ENCODE peak calls at places on chromosomes 1 and 21, in six cellular contexts. I is K562, P is HCT116, G is A549, D is mammary epithelial cell, C is left ventricle myocardium inferior. J is an unnamed sample.

GRCh38 chr1:163820748-163821147 is 499.0 kb downstream of the NUF2 start:
- DNase-seq in I (no peak), P (no peak), G (no peak), D (no peak), C (no peak), J (no peak)

GRCh38 chr21:38869946-38870345 is 64.2 kb downstream of the ETS2 start:
- DNase-seq in I (no peak), P (no peak), G (peak), D (no peak), C (no peak), J (no peak)

GRCh38 chr1:244834596-244835275 is 722 bp upstream of the COX20 start:
- DNase-seq in I (peak), P (peak), G (peak), D (peak), C (peak), J (peak)

GRCh38 chr1:69455718-69456117 is 112.0 kb upstream of the LRRC7 start:
- DNase-seq in I (no peak), P (no peak), G (no peak), D (no peak), C (no peak), J (no peak)

GRCh38 chr1:231442735-231443134 is 20.6 kb upstream of the EGLN1 start:
- DNase-seq in I (peak), P (no peak), G (peak), D (no peak), C (no peak), J (no peak)

GRCh38 chr1:92728687-92729086 is 56.2 kb downstream of the EVI5 start:
- DNase-seq in I (no peak), P (no peak), G (peak), D (peak), C (no peak), J (no peak)

GRCh38 chr1:159261726-159262494 is 40.2 kb upstream of the FCER1A start:
- DNase-seq in I (no peak), P (no peak), G (no peak), D (peak), C (no peak), J (no peak)

GRCh38 chr1:12662556-12662955 is 18.7 kb downstream of the AADACL4 start:
- DNase-seq in I (no peak), P (no peak), G (no peak), D (no peak), C (no peak), J (no peak)

GRCh38 chr1:19310720-19311502 is 1.0 kb downstream of the AKR7A2 start:
- DNase-seq in I (peak), P (no peak), G (no peak), D (no peak), C (no peak), J (peak)

GRCh38 chr1:234734412-234734835 is 124.4 kb upstream of the IRF2BP2 start:
- DNase-seq in I (no peak), P (no peak), G (no peak), D (no peak), C (no peak), J (no peak)

GRCh38 chr1:218775476-218776170 is 398.1 kb upstream of the LYPLAL1 start:
- DNase-seq in I (no peak), P (no peak), G (no peak), D (no peak), C (no peak), J (no peak)

GRCh38 chr1:120179420-120180348 is 3.4 kb upstream of the SEC22B start:
- DNase-seq in I (peak), P (no peak), G (no peak), D (peak), C (no peak), J (no peak)

GRCh38 chr1:205344010-205344808 is 12.5 kb downstream of the KLHDC8A start:
- DNase-seq in I (peak), P (no peak), G (no peak), D (no peak), C (no peak), J (no peak)

GRCh38 chr21:45246014-45246413 is 41.7 kb downstream of the POFUT2 start:
- DNase-seq in I (no peak), P (no peak), G (no peak), D (no peak), C (no peak), J (no peak)

GRCh38 chr1:116345011-116345410 is 28.0 kb upstream of the ATP1A1 start:
- DNase-seq in I (no peak), P (no peak), G (no peak), D (no peak), C (no peak), J (no peak)

GRCh38 chr21:31945576-31945975 is 72.8 kb downstream of the HUNK start:
- DNase-seq in I (no peak), P (no peak), G (no peak), D (no peak), C (no peak), J (no peak)

GRCh38 chr1:89260575-89261275 is 11.9 kb downstream of the GBP5 start:
- DNase-seq in I (no peak), P (no peak), G (no peak), D (no peak), C (no peak), J (no peak)

GRCh38 chr1:55146781-55147180 is 68.4 kb downstream of the USP24 start:
- DNase-seq in I (peak), P (no peak), G (peak), D (no peak), C (no peak), J (no peak)

GRCh38 chr1:203028784-203029553 is 2.7 kb downstream of the PPFIA4 start:
- DNase-seq in I (no peak), P (no peak), G (no peak), D (no peak), C (no peak), J (no peak)

GRCh38 chr1:6922096-6922931 is 137.1 kb downstream of the CAMTA1 start:
- DNase-seq in I (no peak), P (no peak), G (no peak), D (peak), C (no peak), J (no peak)

GRCh38 chr1:160058087-160058486 is 11.9 kb downstream of the KCNJ10 start:
- DNase-seq in I (peak), P (no peak), G (no peak), D (no peak), C (no peak), J (no peak)

GRCh38 chr1:173267453-173267945 is 60.4 kb upstream of the TNFSF4 start:
- DNase-seq in I (no peak), P (no peak), G (no peak), D (peak), C (no peak), J (no peak)

GRCh38 chr1:68917456-68917855 is 420.6 kb upstream of the DEPDC1 start:
- DNase-seq in I (no peak), P (no peak), G (no peak), D (no peak), C (no peak), J (no peak)

GRCh38 chr1:68232354-68233148 is at the start of gene WLS:
- DNase-seq in I (no peak), P (peak), G (peak), D (peak), C (peak), J (no peak)

GRCh38 chr1:8856689-8857412 is 21.6 kb downstream of the ENO1 start:
- DNase-seq in I (no peak), P (no peak), G (no peak), D (no peak), C (peak), J (no peak)
- H3K27ac ChIP-seq in I (no peak), P (no peak), G (no peak), D (no peak), C (peak), J (no peak)

GRCh38 chr1:182816863-182817262 is 22.3 kb upstream of the DHX9 start:
- DNase-seq in I (no peak), P (no peak), G (no peak), D (no peak), C (no peak), J (no peak)
- TF ChIP-seq CTCF in I (no peak), P (no peak), G (no peak), D (no peak), C (no peak), J (no peak)

DNA sequence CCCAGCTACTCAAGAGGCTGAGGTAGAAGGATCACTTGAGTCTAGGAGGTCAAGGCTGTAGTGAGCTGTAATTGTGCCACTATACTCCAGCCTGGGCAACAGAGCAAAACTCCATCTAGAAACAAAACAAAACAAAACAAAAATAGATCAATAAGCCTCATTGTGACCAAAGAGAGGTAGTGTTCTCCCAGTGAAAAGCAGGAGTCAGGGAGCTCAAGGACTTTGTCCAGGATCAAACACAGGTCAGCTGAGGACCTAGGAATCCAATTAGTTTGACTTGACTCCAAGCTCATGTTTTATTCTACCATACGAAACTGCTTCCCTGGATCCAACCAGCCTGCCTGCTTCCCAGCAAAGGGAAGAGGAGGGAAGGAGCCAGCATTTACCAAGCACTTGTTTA is 21.5 kb upstream of the QSOX1 start:
- DNase-seq in I (no peak), P (no peak), G (no peak), D (no peak), C (no peak), J (no peak)
- H3K27ac ChIP-seq in I (no peak), P (no peak), G (no peak), D (no peak), C (no peak), J (no peak)

DNA sequence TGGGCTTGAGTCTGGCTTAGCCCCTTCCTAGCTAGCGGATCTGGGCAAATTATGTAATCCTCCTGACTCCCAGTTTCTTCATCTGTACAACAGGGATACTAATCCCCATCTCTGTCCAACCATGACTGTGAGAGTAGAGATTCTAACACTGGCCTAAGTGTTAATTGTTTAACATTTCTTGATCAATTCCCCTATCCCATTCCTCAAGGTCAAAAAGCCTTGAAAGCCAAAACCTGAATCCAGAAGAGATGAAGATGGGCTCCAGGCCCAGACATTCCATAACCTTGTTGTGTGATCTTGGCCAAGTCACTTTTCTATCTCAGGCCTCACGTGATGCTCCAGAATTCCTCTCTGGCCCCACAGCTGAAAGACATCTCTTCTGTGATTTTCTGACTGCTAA is 18.8 kb upstream of the PHLDA3 start:
- DNase-seq in I (no peak), P (no peak), G (no peak), D (no peak), C (no peak), J (no peak)
- TF ChIP-seq CTCF in I (no peak), P (no peak), G (no peak), D (no peak), C (no peak), J (no peak)